ENCODE peak calls at places on chromosomes 16 and 17, in nine cellular contexts. G, Z, U, Y, I, T, A, J and E are unnamed samples.

GRCh38 chr17:17738901-17739300 is 57.6 kb downstream of the RAI1 start:
- DNase-seq in A (no peak), Z (no peak), G (no peak), T (no peak), I (no peak), J (peak; percentile 32), Y (no peak), U (no peak), E (no peak)

GRCh38 chr17:35257080-35257701 is 14.3 kb downstream of the SLFN5 start:
- DNase-seq in J (no peak), T (peak; percentile 65), I (peak; percentile 66), U (peak; percentile 51), G (no peak), A (no peak), Z (peak; percentile 41), Y (no peak), E (no peak)

GRCh38 chr16:55467898-55468297 is 11.1 kb upstream of the MMP2 start:
- DNase-seq in Z (no peak), I (no peak), A (no peak), Y (no peak), U (no peak), T (no peak), J (no peak), G (no peak), E (no peak)

GRCh38 chr17:43702636-43703035 is 40.9 kb upstream of the MEOX1 start:
- DNase-seq in Z (no peak), I (no peak), A (no peak), G (no peak), J (no peak), U (peak; percentile 72), T (no peak), Y (peak; percentile 87), E (no peak)

GRCh38 chr16:86898386-86898785 is 320.0 kb downstream of the FOXL1 start:
- DNase-seq in U (no peak), A (no peak), I (no peak), Y (no peak), Z (no peak), G (no peak), T (no peak), J (no peak), E (no peak)

GRCh38 chr17:42562845-42563509 is 1.0 kb downstream of the COASY start:
- DNase-seq in U (no peak), Y (no peak), I (no peak), G (no peak), A (no peak), J (no peak), T (no peak), Z (peak; percentile 28), E (no peak)

GRCh38 chr17:42577140-42577531 is 393 bp downstream of the PSMC3IP start:
- DNase-seq in T (no peak), Z (no peak), A (no peak), I (no peak), Y (no peak), G (no peak), J (peak; percentile 55), U (peak; percentile 60), E (no peak)

GRCh38 chr17:11950771-11951519 is 46.3 kb downstream of the ZNF18 start:
- DNase-seq in I (no peak), Y (no peak), U (no peak), J (no peak), G (no peak), Z (no peak), A (no peak), T (no peak), E (no peak)

GRCh38 chr17:40980117-40980516 is 4.0 kb downstream of the KRT40 start:
- DNase-seq in A (no peak), Z (no peak), J (no peak), G (no peak), I (no peak), T (no peak), U (no peak), Y (no peak), E (no peak)

GRCh38 chr16:49754495-49755290 is 101.2 kb downstream of the ZNF423 start:
- DNase-seq in Y (peak; percentile 65), Z (no peak), I (no peak), G (peak; percentile 85), T (no peak), J (peak; percentile 17), U (no peak), A (peak; percentile 29), E (no peak)

GRCh38 chr16:53159781-53160436 is 105.1 kb downstream of the CHD9 start:
- DNase-seq in T (no peak), Y (no peak), Z (peak; percentile 62), A (no peak), U (peak; percentile 46), J (peak; percentile 75), G (peak; percentile 65), I (no peak), E (no peak)

GRCh38 chr17:17388657-17389496 is 85.7 kb downstream of the NT5M start:
- DNase-seq in T (no peak), I (no peak), U (no peak), A (no peak), J (no peak), G (no peak), Y (no peak), Z (no peak), E (no peak)

GRCh38 chr17:58328195-58329034 is at the start of gene TSPOAP1:
- DNase-seq in G (peak; percentile 90), Z (no peak), A (no peak), I (no peak), T (no peak), J (no peak), U (no peak), Y (peak; percentile 86), E (no peak)

GRCh38 chr16:87806246-87806607 is 40.4 kb upstream of the KLHDC4 start:
- DNase-seq in Y (no peak), A (no peak), U (no peak), I (no peak), J (peak; percentile 42), T (no peak), Z (peak; percentile 54), G (no peak), E (no peak)

GRCh38 chr16:66134875-66135274 is 231.6 kb upstream of the CDH5 start:
- DNase-seq in U (no peak), I (no peak), A (no peak), T (no peak), J (no peak), G (no peak), Z (no peak), Y (no peak), E (no peak)

GRCh38 chr16:81170824-81171223 is 67.7 kb upstream of the BCO1 start:
- DNase-seq in Y (peak; percentile 70), Z (no peak), T (no peak), G (peak; percentile 41), U (no peak), A (no peak), J (no peak), I (no peak), E (no peak)

GRCh38 chr17:57067781-57068180 is 17.3 kb upstream of the AKAP1 start:
- DNase-seq in I (no peak), A (no peak), T (no peak), Z (no peak), J (no peak), Y (no peak), G (no peak), U (no peak), E (no peak)
- H3K9me3 ChIP-seq in I (no peaks in the 10 kb centered on the region), A (no peaks in the 10 kb centered on the region), T (no peaks in the 10 kb centered on the region), Z (no peaks in the 10 kb centered on the region), J (no peaks in the 10 kb centered on the region), Y (no peaks in the 10 kb centered on the region), G (no peaks in the 10 kb centered on the region), U (no peaks in the 10 kb centered on the region), E (no peaks in the 10 kb centered on the region)

GRCh38 chr16:35447010-35447558 is 1987.7 kb downstream of the TP53TG3F start:
- DNase-seq in I (no peak), G (no peak), U (no peak), Y (no peak), T (no peak), Z (no peak), J (no peak), A (no peak), E (no peak)
- H3K9me3 ChIP-seq in I (peaks cover 16% of the 10 kb centered on the region), G (peaks cover 22% of the 10 kb centered on the region), U (peaks cover 9% of the 10 kb centered on the region), Y (peaks cover 95% of the 10 kb centered on the region), T (no peaks in the 10 kb centered on the region), Z (peaks cover 22% of the 10 kb centered on the region), J (peaks cover 83% of the 10 kb centered on the region), A (no peaks in the 10 kb centered on the region), E (no peaks in the 10 kb centered on the region)

GRCh38 chr16:79788949-79789348 is 188.4 kb upstream of the MAF start:
- DNase-seq in U (no peak), Z (no peak), I (no peak), T (no peak), G (no peak), A (no peak), J (no peak), Y (no peak), E (no peak)

GRCh38 chr16:79786389-79786788 is 185.9 kb upstream of the MAF start:
- DNase-seq in U (no peak), Z (no peak), G (no peak), T (no peak), Y (no peak), J (no peak), I (no peak), A (no peak), E (no peak)

GRCh38 chr16:79792952-79793351 is 192.4 kb upstream of the MAF start:
- DNase-seq in T (no peak), J (peak; percentile 9), Z (no peak), Y (no peak), G (no peak), A (no peak), I (no peak), U (no peak), E (no peak)

GRCh38 chr16:79795556-79795955 is 195.0 kb upstream of the MAF start:
- DNase-seq in Z (no peak), T (no peak), G (no peak), U (no peak), Y (no peak), A (no peak), I (no peak), J (no peak), E (no peak)

DNA sequence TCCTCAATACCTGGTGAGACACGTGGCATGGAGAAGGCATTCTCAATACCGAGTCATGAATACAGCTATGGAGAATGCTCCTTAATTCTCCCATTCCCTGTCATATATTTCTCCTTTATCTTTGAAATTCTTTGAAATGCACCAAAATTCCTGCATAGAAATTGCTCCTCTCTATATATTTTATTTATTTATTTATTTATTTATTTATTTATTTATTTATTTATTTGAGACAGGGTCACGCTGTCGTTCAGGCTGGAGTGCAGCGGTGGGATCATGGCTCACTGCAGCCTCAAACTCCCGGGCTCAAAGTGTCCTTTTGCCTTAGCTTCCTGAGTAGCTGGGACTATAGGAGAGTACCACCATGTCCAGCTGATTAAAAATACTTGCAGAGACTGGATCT is 190.3 kb upstream of the MAF start:
- DNase-seq in U (no peak), Y (no peak), A (no peak), T (no peak), I (no peak), J (no peak), Z (no peak), G (no peak), E (no peak)
- H3K9me3 ChIP-seq in U (no peaks in the 10 kb centered on the region), Y (no peaks in the 10 kb centered on the region), A (no peaks in the 10 kb centered on the region), T (no peaks in the 10 kb centered on the region), I (no peaks in the 10 kb centered on the region), J (no peaks in the 10 kb centered on the region), Z (peaks cover 5% of the 10 kb centered on the region), G (no peaks in the 10 kb centered on the region), E (no peaks in the 10 kb centered on the region)

DNA sequence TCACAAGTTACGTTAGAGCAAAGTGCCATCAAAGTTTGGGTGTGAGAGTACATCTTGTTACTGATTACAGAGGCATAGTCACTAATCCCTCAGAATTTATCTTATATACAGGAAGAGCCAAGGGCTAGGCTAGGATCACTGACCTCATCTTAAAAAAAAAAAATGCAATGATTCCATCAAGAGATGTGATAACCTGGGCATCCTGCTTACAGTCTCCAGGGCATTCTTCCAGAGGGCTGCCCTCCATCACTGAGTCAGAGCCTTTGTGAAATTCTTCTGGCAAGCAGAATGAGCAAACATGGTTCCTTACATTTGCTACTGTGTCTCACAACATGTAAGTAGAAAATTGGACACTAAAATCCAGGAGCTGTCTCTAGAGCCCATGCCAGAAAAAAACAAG is 410.6 kb downstream of the ZFHX3 start:
- DNase-seq in Y (no peak), J (peak; percentile 48), G (no peak), U (no peak), T (peak; percentile 18), I (no peak), A (no peak), Z (peak; percentile 77), E (no peak)
- H3K9me3 ChIP-seq in Y (no peaks in the 10 kb centered on the region), J (peaks cover 6% of the 10 kb centered on the region), G (peaks cover 8% of the 10 kb centered on the region), U (peaks cover 16% of the 10 kb centered on the region), T (no peaks in the 10 kb centered on the region), I (peaks cover 12% of the 10 kb centered on the region), A (peaks cover 2% of the 10 kb centered on the region), Z (peaks cover 3% of the 10 kb centered on the region), E (peaks cover 8% of the 10 kb centered on the region)